ENCODE peak calls at places on chromosomes 12 and 14, in nine cellular contexts. X, I, E, R, K, J, D, M and U are unnamed samples.

GRCh38 chr12:90497923-90498545 is 456.9 kb downstream of the CCER1 start:
- DNase-seq in M (no peak), I (no peak), R (no peak), X (no peak), K (no peak), E (no peak), J (no peak), D (no peak), U (peak; percentile 26)

GRCh38 chr14:35878272-35879140 is 52.4 kb downstream of the BRMS1L start:
- DNase-seq in M (no peak), J (no peak), D (no peak), R (peak; percentile 29), X (peak; percentile 72), E (peak; percentile 42), I (peak; percentile 92), K (no peak), U (peak; percentile 63)

GRCh38 chr12:10618338-10618987 is 5.1 kb upstream of the MAGOHB start:
- DNase-seq in J (no peak), M (no peak), E (no peak), I (peak; percentile 35), R (no peak), X (peak; percentile 60), K (no peak), D (no peak), U (no peak)

GRCh38 chr12:60070541-60070940 is 474.7 kb downstream of the SLC16A7 start:
- DNase-seq in J (no peak), K (no peak), R (no peak), I (no peak), D (no peak), E (no peak), X (no peak), M (no peak), U (no peak)

GRCh38 chr14:80567905-80568512 is 356.7 kb upstream of the DIO2 start:
- DNase-seq in R (no peak), M (no peak), E (no peak), J (peak; percentile 3), D (peak; percentile 14), I (peak; percentile 7), K (no peak), X (peak; percentile 40), U (no peak)

GRCh38 chr12:45232771-45233372 is 17.0 kb downstream of the ANO6 start:
- DNase-seq in I (peak; percentile 89), M (no peak), X (peak; percentile 83), R (no peak), K (no peak), J (peak; percentile 91), E (peak; percentile 54), D (peak; percentile 91), U (peak; percentile 55)

GRCh38 chr12:33267641-33268040 is 172.0 kb downstream of the SYT10 start:
- DNase-seq in D (peak; percentile 62), R (no peak), M (no peak), X (no peak), I (no peak), E (no peak), K (no peak), J (no peak), U (no peak)

GRCh38 chr12:107670999-107671643 is 14.5 kb upstream of the PWP1 start:
- DNase-seq in R (no peak), I (peak; percentile 34), M (no peak), E (no peak), X (no peak), J (no peak), K (peak; percentile 50), D (peak; percentile 67), U (peak; percentile 47)

GRCh38 chr14:68368850-68369249 is 424.0 kb downstream of the ZFP36L1 start:
- DNase-seq in K (no peak), M (no peak), J (no peak), R (no peak), X (no peak), I (no peak), E (no peak), D (no peak), U (no peak)

GRCh38 chr12:450438-450837 is 9.3 kb upstream of the B4GALNT3 start:
- DNase-seq in X (no peak), K (no peak), M (no peak), E (no peak), R (no peak), D (peak; percentile 40), I (no peak), J (no peak), U (no peak)

GRCh38 chr12:122820838-122821271 is 14.4 kb upstream of the HIP1R start:
- DNase-seq in R (no peak), M (no peak), K (no peak), I (no peak), D (no peak), J (no peak), E (no peak), X (no peak), U (no peak)

GRCh38 chr14:29741909-29742401 is 185.7 kb downstream of the PRKD1 start:
- DNase-seq in D (no peak), E (peak; percentile 60), X (no peak), R (peak; percentile 44), M (no peak), I (peak; percentile 81), J (no peak), K (no peak), U (peak; percentile 73)

DNA sequence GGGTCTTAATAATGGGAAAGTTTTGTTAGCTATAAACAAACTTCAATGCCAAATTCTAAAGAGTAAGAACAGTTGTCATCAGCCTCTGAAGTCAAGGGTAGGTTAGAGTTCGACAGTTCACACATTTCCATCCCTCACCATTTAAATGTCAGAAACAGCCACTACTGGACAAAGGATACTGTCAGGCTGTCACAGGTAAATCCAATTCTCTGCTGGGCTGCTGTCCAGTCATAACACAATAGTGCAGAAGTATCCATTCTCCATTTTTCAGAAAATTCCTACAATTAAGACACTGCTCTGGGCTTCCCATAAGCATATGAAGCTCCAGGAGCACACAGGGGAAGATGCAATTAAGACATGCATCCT is 221.4 kb downstream of the RPS29 start:
- DNase-seq in R (no peak), K (no peak), J (no peak), D (no peak), I (no peak), E (no peak), X (no peak), M (no peak), U (no peak)
- H3K27me3 ChIP-seq in R (no peaks in the 10 kb centered on the region), K (peaks cover 2% of the 10 kb centered on the region), J (no peaks in the 10 kb centered on the region), D (peaks cover 12% of the 10 kb centered on the region), I (no peaks in the 10 kb centered on the region), E (no peaks in the 10 kb centered on the region), X (no peaks in the 10 kb centered on the region), M (no peaks in the 10 kb centered on the region), U (no peaks in the 10 kb centered on the region)

GRCh38 chr12:117807946-117808345 is 160.8 kb downstream of the KSR2 start:
- DNase-seq in K (no peak), J (no peak), X (no peak), R (no peak), E (no peak), I (no peak), M (no peak), D (no peak), U (no peak)

GRCh38 chr12:117805865-117806264 is 162.9 kb downstream of the KSR2 start:
- DNase-seq in K (no peak), X (no peak), I (no peak), D (no peak), J (no peak), R (no peak), M (no peak), E (no peak), U (no peak)

GRCh38 chr12:117807355-117807754 is 161.4 kb downstream of the KSR2 start:
- DNase-seq in J (no peak), M (no peak), E (no peak), I (no peak), X (no peak), R (no peak), D (no peak), K (no peak), U (no peak)

GRCh38 chr12:117809509-117809908 is 159.3 kb downstream of the KSR2 start:
- DNase-seq in D (no peak), X (no peak), R (no peak), J (no peak), M (no peak), K (no peak), I (no peak), E (no peak), U (no peak)
- H3K27me3 ChIP-seq in D (no peaks in the 10 kb centered on the region), X (no peaks in the 10 kb centered on the region), R (no peaks in the 10 kb centered on the region), J (peaks cover 9% of the 10 kb centered on the region), M (no peaks in the 10 kb centered on the region), K (no peaks in the 10 kb centered on the region), I (no peaks in the 10 kb centered on the region), E (no peaks in the 10 kb centered on the region), U (peaks cover 11% of the 10 kb centered on the region)

DNA sequence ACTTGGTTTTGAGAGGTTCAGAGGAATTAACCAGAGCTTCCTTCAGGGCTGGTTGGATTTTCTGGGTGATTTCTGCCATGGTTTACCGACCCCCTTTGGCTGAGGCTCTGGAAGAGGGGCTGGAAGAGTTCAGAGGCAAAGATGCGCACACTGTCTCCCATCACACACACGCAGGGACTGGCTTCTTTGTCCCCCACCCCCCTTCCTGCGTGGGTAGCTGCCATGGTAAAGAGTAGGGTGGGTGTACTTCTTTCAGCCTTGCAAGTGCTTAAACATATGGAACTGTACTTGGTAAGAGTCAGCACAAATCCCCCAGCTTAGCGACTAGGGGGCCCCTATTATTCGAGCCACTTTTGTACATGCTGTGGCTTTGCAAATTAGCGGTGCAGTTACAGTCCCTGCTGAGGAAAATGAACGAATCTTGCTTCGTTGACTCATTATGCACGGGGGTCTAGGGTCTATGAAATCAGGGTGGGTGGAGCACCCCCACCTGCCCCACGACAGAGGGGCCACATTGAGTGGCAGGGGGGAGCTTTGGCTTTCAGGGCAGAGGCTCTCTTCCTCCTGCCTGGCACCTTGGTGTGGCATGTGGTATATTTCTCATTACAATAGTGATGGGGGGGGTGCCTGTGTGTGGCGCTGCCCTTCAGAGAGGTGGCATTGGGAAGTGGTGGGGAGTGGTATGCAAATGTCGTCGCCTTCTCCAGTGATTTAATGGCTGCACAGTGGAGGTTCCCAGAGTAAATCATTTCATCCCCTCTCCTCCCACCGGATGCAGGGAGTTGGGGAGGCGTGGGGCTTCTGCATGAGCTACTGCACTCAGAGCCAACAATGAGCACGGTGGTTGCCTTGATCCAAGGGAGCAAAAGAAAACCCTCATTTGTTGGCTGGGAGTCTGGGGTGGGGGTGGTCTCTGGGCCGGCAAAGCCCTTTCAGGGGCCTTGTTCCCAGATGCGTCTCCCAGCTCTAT is 124.0 kb downstream of the AACS start:
- DNase-seq in E (no peak), M (no peak), J (no peak), R (no peak), X (no peak), I (no peak), K (no peak), D (no peak), U (no peak)
- H3K27me3 ChIP-seq in E (no peaks in the 10 kb centered on the region), M (no peaks in the 10 kb centered on the region), J (peaks cover 39% of the 10 kb centered on the region), R (peaks cover 3% of the 10 kb centered on the region), X (peaks cover 41% of the 10 kb centered on the region), I (peaks cover 53% of the 10 kb centered on the region), K (peaks cover 37% of the 10 kb centered on the region), D (peaks cover 12% of the 10 kb centered on the region), U (peaks cover 9% of the 10 kb centered on the region)

GRCh38 chr14:23294346-23294733 is 8.3 kb downstream of the PPP1R3E start:
- DNase-seq in I (no peak), K (no peak), J (no peak), R (no peak), D (peak; percentile 51), E (no peak), X (no peak), M (no peak), U (no peak)
- H3K27me3 ChIP-seq in I (peaks cover 6% of the 10 kb centered on the region), K (no peaks in the 10 kb centered on the region), J (no peaks in the 10 kb centered on the region), R (no peaks in the 10 kb centered on the region), D (no peaks in the 10 kb centered on the region), E (no peaks in the 10 kb centered on the region), X (no peaks in the 10 kb centered on the region), M (no peaks in the 10 kb centered on the region), U (no peaks in the 10 kb centered on the region)

GRCh38 chr12:75209782-75210138 is at the start of gene KCNC2:
- DNase-seq in E (no peak), R (no peak), I (no peak), D (no peak), X (no peak), K (no peak), M (no peak), J (no peak), U (no peak)
- H3K27me3 ChIP-seq in E (no peaks in the 10 kb centered on the region), R (no peaks in the 10 kb centered on the region), I (peaks cover 58% of the 10 kb centered on the region), D (peaks cover 20% of the 10 kb centered on the region), X (peaks cover 22% of the 10 kb centered on the region), K (peaks cover 9% of the 10 kb centered on the region), M (no peaks in the 10 kb centered on the region), J (peaks cover 4% of the 10 kb centered on the region), U (no peaks in the 10 kb centered on the region)